ENCODE peak calls at places on chromosomes 3 and 15, in seven cellular contexts. One of them, this sample, is unnamed.
A peak's percentile ranks its signal among the peaks of the same experiment; 100 is the strongest.

GRCh38 chr3:50185230-50185629 is 6.2 kb upstream of the GNAT1 start:
- DNase-seq in ovary: no peak
- DNase-seq in gastrocnemius medialis: no peak
- DNase-seq in endothelial cell of umbilical vein: no peak
- DNase-seq in stomach: no peak
- DNase-seq in sigmoid colon: no peak
- DNase-seq in Peyer's patch: no peak
- DNase-seq in this sample: no peak

GRCh38 chr3:138348107-138348949 is at the start of gene MRAS:
- DNase-seq in Peyer's patch: peak; percentile 69
- DNase-seq in gastrocnemius medialis: peak; percentile 73
- DNase-seq in sigmoid colon: peak; percentile 90
- DNase-seq in endothelial cell of umbilical vein: peak; percentile 55
- DNase-seq in stomach: peak; percentile 79
- DNase-seq in ovary: peak; percentile 81
- DNase-seq in this sample: peak; percentile 82

GRCh38 chr15:84761534-84762190 is 13.3 kb downstream of the ZNF592 start:
- DNase-seq in sigmoid colon: no peak
- DNase-seq in ovary: no peak
- DNase-seq in endothelial cell of umbilical vein: peak; percentile 53
- DNase-seq in stomach: no peak
- DNase-seq in Peyer's patch: no peak
- DNase-seq in gastrocnemius medialis: no peak
- DNase-seq in this sample: no peak

GRCh38 chr3:26807272-26807671 is 184.7 kb downstream of the LRRC3B start:
- DNase-seq in ovary: no peak
- DNase-seq in Peyer's patch: no peak
- DNase-seq in stomach: no peak
- DNase-seq in gastrocnemius medialis: no peak
- DNase-seq in sigmoid colon: no peak
- DNase-seq in endothelial cell of umbilical vein: no peak
- DNase-seq in this sample: no peak

GRCh38 chr3:12618426-12618825 is 45.5 kb downstream of the RAF1 start:
- DNase-seq in sigmoid colon: no peak
- DNase-seq in Peyer's patch: no peak
- DNase-seq in ovary: no peak
- DNase-seq in stomach: no peak
- DNase-seq in gastrocnemius medialis: no peak
- DNase-seq in endothelial cell of umbilical vein: no peak
- DNase-seq in this sample: no peak

GRCh38 chr15:48119277-48119676 is 1.5 kb upstream of the SLC24A5 start:
- DNase-seq in Peyer's patch: no peak
- DNase-seq in stomach: no peak
- DNase-seq in gastrocnemius medialis: no peak
- DNase-seq in sigmoid colon: no peak
- DNase-seq in endothelial cell of umbilical vein: no peak
- DNase-seq in ovary: no peak
- DNase-seq in this sample: no peak

GRCh38 chr3:124520970-124521369 is 209.3 kb upstream of the UMPS start:
- DNase-seq in Peyer's patch: no peak
- DNase-seq in stomach: no peak
- DNase-seq in endothelial cell of umbilical vein: no peak
- DNase-seq in sigmoid colon: no peak
- DNase-seq in gastrocnemius medialis: no peak
- DNase-seq in ovary: no peak
- DNase-seq in this sample: no peak

GRCh38 chr3:82790307-82791097 is 1029.1 kb upstream of the GBE1 start:
- DNase-seq in ovary: no peak
- DNase-seq in Peyer's patch: peak; percentile 32
- DNase-seq in stomach: no peak
- DNase-seq in gastrocnemius medialis: no peak
- DNase-seq in endothelial cell of umbilical vein: no peak
- DNase-seq in sigmoid colon: no peak
- DNase-seq in this sample: peak; percentile 66

GRCh38 chr15:51401872-51402517 is 60.5 kb downstream of the GLDN start:
- DNase-seq in stomach: peak; percentile 36
- DNase-seq in Peyer's patch: no peak
- DNase-seq in sigmoid colon: no peak
- DNase-seq in endothelial cell of umbilical vein: peak; percentile 13
- DNase-seq in ovary: no peak
- DNase-seq in gastrocnemius medialis: no peak
- DNase-seq in this sample: peak; percentile 84

GRCh38 chr3:72182206-72182605 is 397.3 kb upstream of the PROK2 start:
- DNase-seq in gastrocnemius medialis: no peak
- DNase-seq in endothelial cell of umbilical vein: no peak
- DNase-seq in Peyer's patch: no peak
- DNase-seq in sigmoid colon: no peak
- DNase-seq in ovary: no peak
- DNase-seq in stomach: no peak
- DNase-seq in this sample: no peak

GRCh38 chr15:74768771-74769342 is 13.0 kb upstream of the CSK start:
- DNase-seq in ovary: peak; percentile 62
- DNase-seq in stomach: peak; percentile 75
- DNase-seq in Peyer's patch: peak; percentile 64
- DNase-seq in endothelial cell of umbilical vein: peak; percentile 58
- DNase-seq in gastrocnemius medialis: no peak
- DNase-seq in sigmoid colon: no peak
- DNase-seq in this sample: peak; percentile 90
- H3K4me3 ChIP-seq in ovary: no peak overlapping the region
- H3K4me3 ChIP-seq in stomach: no peak overlapping the region
- H3K4me3 ChIP-seq in Peyer's patch: no peak overlapping the region
- H3K4me3 ChIP-seq in endothelial cell of umbilical vein: no peak overlapping the region
- H3K4me3 ChIP-seq in gastrocnemius medialis: peak overlapping the region; percentile 19
- H3K4me3 ChIP-seq in sigmoid colon: peak overlapping the region; percentile 5
- H3K4me3 ChIP-seq in this sample: no peak overlapping the region

GRCh38 chr15:73844356-73844755 is 29.0 kb upstream of the TBC1D21 start:
- DNase-seq in ovary: no peak
- DNase-seq in gastrocnemius medialis: no peak
- DNase-seq in sigmoid colon: no peak
- DNase-seq in Peyer's patch: no peak
- DNase-seq in endothelial cell of umbilical vein: no peak
- DNase-seq in stomach: no peak
- DNase-seq in this sample: no peak
- TF ChIP-seq POLR2A in ovary: no peak
- TF ChIP-seq POLR2A in gastrocnemius medialis: no peak
- TF ChIP-seq POLR2A in sigmoid colon: no peak
- TF ChIP-seq POLR2A in Peyer's patch: no peak
- TF ChIP-seq POLR2A in endothelial cell of umbilical vein: no peak
- TF ChIP-seq POLR2A in stomach: no peak
- TF ChIP-seq POLR2A in this sample: no peak

DNA sequence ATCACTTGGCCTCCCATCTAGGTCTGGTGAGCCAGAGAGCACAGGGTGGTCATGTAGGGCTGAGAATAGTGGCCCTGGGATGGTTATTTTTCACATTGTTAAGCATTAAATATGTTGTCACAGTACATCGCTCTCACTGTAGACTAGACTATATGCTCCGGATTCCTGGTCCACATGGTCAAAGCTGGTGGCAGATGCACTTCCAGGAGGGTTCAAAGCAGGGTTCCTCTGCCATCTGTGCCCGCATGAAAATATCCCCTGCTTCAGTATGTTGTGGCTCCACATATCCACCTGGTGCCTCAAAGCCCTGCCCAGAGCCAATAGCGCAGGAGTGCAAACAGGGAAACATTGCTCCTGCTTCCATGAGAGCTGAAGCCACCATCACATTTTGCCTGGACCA is 472.6 kb upstream of the WNT5A start:
- DNase-seq in ovary: no peak
- DNase-seq in sigmoid colon: no peak
- DNase-seq in stomach: no peak
- DNase-seq in gastrocnemius medialis: no peak
- DNase-seq in endothelial cell of umbilical vein: no peak
- DNase-seq in Peyer's patch: no peak
- DNase-seq in this sample: no peak
- TF ChIP-seq CTCF in ovary: no peak
- TF ChIP-seq CTCF in sigmoid colon: no peak
- TF ChIP-seq CTCF in stomach: no peak
- TF ChIP-seq CTCF in gastrocnemius medialis: no peak
- TF ChIP-seq CTCF in endothelial cell of umbilical vein: no peak
- TF ChIP-seq CTCF in Peyer's patch: no peak
- TF ChIP-seq CTCF in this sample: no peak

DNA sequence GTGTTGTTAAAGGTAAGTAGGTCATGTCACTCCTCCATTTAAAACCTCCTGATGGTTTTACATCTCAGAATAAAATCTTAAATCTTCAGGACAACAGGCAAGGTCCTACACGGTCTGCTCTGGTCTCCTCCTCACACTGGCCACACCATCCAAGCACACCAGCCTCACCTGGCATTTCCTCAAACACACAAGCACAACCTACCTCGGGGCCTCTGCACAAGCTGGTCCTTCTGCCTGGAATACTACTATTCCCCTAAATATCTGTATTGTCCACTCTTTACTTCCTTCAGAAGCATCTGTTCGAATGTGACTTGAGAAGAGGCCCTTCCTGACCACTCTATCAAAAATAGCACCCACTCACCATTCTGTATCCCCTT is 1.8 kb downstream of the GORASP1 start:
- DNase-seq in sigmoid colon: no peak
- DNase-seq in gastrocnemius medialis: no peak
- DNase-seq in Peyer's patch: no peak
- DNase-seq in ovary: no peak
- DNase-seq in endothelial cell of umbilical vein: no peak
- DNase-seq in stomach: no peak
- DNase-seq in this sample: no peak
- H3K4me3 ChIP-seq in sigmoid colon: peak overlapping the region; percentile 98
- H3K4me3 ChIP-seq in gastrocnemius medialis: peak overlapping the region; percentile 91
- H3K4me3 ChIP-seq in Peyer's patch: no peak overlapping the region
- H3K4me3 ChIP-seq in ovary: no peak overlapping the region
- H3K4me3 ChIP-seq in endothelial cell of umbilical vein: no peak overlapping the region
- H3K4me3 ChIP-seq in stomach: no peak overlapping the region
- H3K4me3 ChIP-seq in this sample: peak overlapping the region; percentile 85

GRCh38 chr3:131283862-131284261 is 97.7 kb upstream of the NUDT16 start:
- DNase-seq in gastrocnemius medialis: no peak
- DNase-seq in Peyer's patch: no peak
- DNase-seq in ovary: no peak
- DNase-seq in endothelial cell of umbilical vein: no peak
- DNase-seq in stomach: no peak
- DNase-seq in sigmoid colon: no peak
- DNase-seq in this sample: no peak
- TF ChIP-seq POLR2A in gastrocnemius medialis: no peak
- TF ChIP-seq POLR2A in Peyer's patch: no peak
- TF ChIP-seq POLR2A in ovary: no peak
- TF ChIP-seq POLR2A in endothelial cell of umbilical vein: no peak
- TF ChIP-seq POLR2A in stomach: no peak
- TF ChIP-seq POLR2A in sigmoid colon: no peak
- TF ChIP-seq POLR2A in this sample: no peak

DNA sequence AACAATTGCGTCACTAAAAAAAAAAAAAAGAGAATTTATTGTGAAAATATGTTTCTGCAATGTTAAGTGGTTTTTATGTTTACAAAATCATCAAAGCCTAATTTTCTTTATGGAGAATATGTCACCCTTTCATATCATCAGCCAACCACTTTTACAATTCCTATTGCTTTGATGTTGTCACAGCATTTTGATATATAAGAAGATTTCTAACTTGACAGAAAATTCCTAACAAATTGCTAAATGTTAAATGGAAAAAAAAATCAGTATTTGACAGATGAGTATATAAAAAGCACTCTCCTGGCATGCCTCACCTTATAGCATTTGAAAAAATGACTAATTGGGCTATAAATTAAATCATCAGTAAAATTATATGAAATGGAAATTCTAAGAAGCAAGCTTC is 1457.3 kb upstream of the ALCAM start:
- DNase-seq in stomach: no peak
- DNase-seq in ovary: no peak
- DNase-seq in gastrocnemius medialis: no peak
- DNase-seq in sigmoid colon: no peak
- DNase-seq in Peyer's patch: no peak
- DNase-seq in endothelial cell of umbilical vein: no peak
- DNase-seq in this sample: no peak
- TF ChIP-seq CTCF in stomach: no peak
- TF ChIP-seq CTCF in ovary: no peak
- TF ChIP-seq CTCF in gastrocnemius medialis: no peak
- TF ChIP-seq CTCF in sigmoid colon: no peak
- TF ChIP-seq CTCF in Peyer's patch: no peak
- TF ChIP-seq CTCF in endothelial cell of umbilical vein: no peak
- TF ChIP-seq CTCF in this sample: no peak

GRCh38 chr3:190519886-190520285 is 6.0 kb downstream of the IL1RAP start:
- DNase-seq in sigmoid colon: no peak
- DNase-seq in Peyer's patch: no peak
- DNase-seq in stomach: no peak
- DNase-seq in endothelial cell of umbilical vein: no peak
- DNase-seq in gastrocnemius medialis: no peak
- DNase-seq in ovary: no peak
- DNase-seq in this sample: no peak
- H3K4me3 ChIP-seq in sigmoid colon: no peak overlapping the region
- H3K4me3 ChIP-seq in Peyer's patch: no peak overlapping the region
- H3K4me3 ChIP-seq in stomach: no peak overlapping the region
- H3K4me3 ChIP-seq in endothelial cell of umbilical vein: no peak overlapping the region
- H3K4me3 ChIP-seq in gastrocnemius medialis: no peak overlapping the region
- H3K4me3 ChIP-seq in ovary: no peak overlapping the region
- H3K4me3 ChIP-seq in this sample: no peak overlapping the region